ENCODE peak calls at places on chromosome 3, in six cellular contexts. J, D, T, B, Y and M are unnamed samples.

GRCh38 chr3:28743843-28744242 is 395.2 kb upstream of the AZI2 start:
- DNase-seq in J (no peak), D (no peak), T (no peak), B (no peak), Y (no peak), M (no peak)

GRCh38 chr3:37210230-37210629 is 35.8 kb upstream of the LRRFIP2 start:
- DNase-seq in J (no peak), D (no peak), T (no peak), B (no peak), Y (no peak), M (no peak)

GRCh38 chr3:108200024-108200423 is 22.2 kb downstream of the IFT57 start:
- DNase-seq in J (no peak), D (no peak), T (no peak), B (no peak), Y (no peak), M (no peak)

GRCh38 chr3:113285741-113286140 is 74.4 kb downstream of the BOC start:
- DNase-seq in J (no peak), D (no peak), T (no peak), B (no peak), Y (no peak), M (no peak)

GRCh38 chr3:194233150-194233549 is 97.2 kb downstream of the HES1 start:
- DNase-seq in J (no peak), D (no peak), T (no peak), B (no peak), Y (no peak), M (no peak)

GRCh38 chr3:31197941-31198340 is 303.5 kb upstream of the GADL1 start:
- DNase-seq in J (no peak), D (peak; percentile 36), T (no peak), B (no peak), Y (no peak), M (no peak)

GRCh38 chr3:30620402-30621360 is 14.3 kb downstream of the TGFBR2 start:
- DNase-seq in J (no peak), D (no peak), T (no peak), B (no peak), Y (no peak), M (no peak)

GRCh38 chr3:169145551-169145950 is 518.0 kb downstream of the MECOM start:
- DNase-seq in J (no peak), D (peak; percentile 6), T (no peak), B (no peak), Y (no peak), M (no peak)

GRCh38 chr3:156675744-156676466 is 1.5 kb downstream of the TIPARP start:
- DNase-seq in J (peak; percentile 71), D (peak; percentile 98), T (peak; percentile 13), B (no peak), Y (peak; percentile 51), M (no peak)

GRCh38 chr3:140736863-140737460 is 59.1 kb downstream of the TRIM42 start:
- DNase-seq in J (peak; percentile 31), D (peak; percentile 70), T (peak; percentile 26), B (no peak), Y (peak; percentile 83), M (peak; percentile 68)

GRCh38 chr3:59809016-59809415 is 759.2 kb upstream of the CFAP20DC start:
- DNase-seq in J (no peak), D (peak; percentile 86), T (no peak), B (no peak), Y (no peak), M (no peak)

GRCh38 chr3:123564056-123564455 is 20.8 kb downstream of the HACD2 start:
- DNase-seq in J (no peak), D (no peak), T (no peak), B (no peak), Y (no peak), M (no peak)

GRCh38 chr3:59726279-59726678 is 676.5 kb upstream of the CFAP20DC start:
- DNase-seq in J (no peak), D (no peak), T (no peak), B (peak; percentile 39), Y (no peak), M (no peak)

GRCh38 chr3:42490243-42490642 is 12.2 kb upstream of the VIPR1 start:
- DNase-seq in J (no peak), D (peak; percentile 61), T (no peak), B (peak; percentile 73), Y (no peak), M (no peak)

GRCh38 chr3:73513260-73513659 is 111.5 kb downstream of the PDZRN3 start:
- DNase-seq in J (no peak), D (no peak), T (no peak), B (no peak), Y (no peak), M (no peak)

GRCh38 chr3:73512095-73512494 is 112.6 kb downstream of the PDZRN3 start:
- DNase-seq in J (peak; percentile 70), D (no peak), T (no peak), B (no peak), Y (no peak), M (no peak)

GRCh38 chr3:73510784-73511183 is 114.0 kb downstream of the PDZRN3 start:
- DNase-seq in J (no peak), D (no peak), T (no peak), B (no peak), Y (no peak), M (no peak)

GRCh38 chr3:73510298-73510697 is 114.4 kb downstream of the PDZRN3 start:
- DNase-seq in J (no peak), D (no peak), T (no peak), B (no peak), Y (no peak), M (no peak)

DNA sequence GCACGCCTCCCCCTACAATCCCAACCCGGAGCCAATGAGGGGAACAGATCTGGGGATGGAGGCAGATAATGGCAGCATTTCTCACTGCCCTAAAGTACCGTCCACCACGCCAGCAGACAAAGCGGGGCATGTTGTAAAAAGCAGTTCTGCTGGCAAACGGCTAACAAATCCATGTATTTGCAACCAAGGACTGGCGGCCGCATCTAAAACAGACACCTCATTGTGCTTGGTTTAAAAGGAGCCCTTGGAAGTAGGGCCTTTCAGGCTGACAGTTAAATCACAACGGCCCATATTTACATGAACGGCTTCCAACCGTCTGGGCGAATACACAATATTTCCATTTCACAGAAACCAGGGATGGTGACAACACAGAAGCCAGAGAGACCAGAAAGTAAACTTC is 113.2 kb downstream of the PDZRN3 start:
- DNase-seq in J (no peak), D (no peak), T (no peak), B (no peak), Y (no peak), M (peak; percentile 20)
- H3K4me3 ChIP-seq in J (peak overlapping the region; percentile 16), D (no peak overlapping the region), T (no peak overlapping the region), B (no peak overlapping the region), Y (peak overlapping the region; percentile 19), M (no peak overlapping the region)

GRCh38 chr3:64444619-64445317 is 219.5 kb upstream of the PRICKLE2 start:
- DNase-seq in J (no peak), D (no peak), T (no peak), B (peak; percentile 19), Y (peak; percentile 45), M (no peak)

GRCh38 chr3:64449026-64449425 is 223.8 kb upstream of the PRICKLE2 start:
- DNase-seq in J (no peak), D (no peak), T (no peak), B (peak; percentile 55), Y (no peak), M (no peak)

GRCh38 chr3:64441861-64442260 is 216.6 kb upstream of the PRICKLE2 start:
- DNase-seq in J (no peak), D (no peak), T (no peak), B (no peak), Y (no peak), M (no peak)

GRCh38 chr3:64443553-64444331 is 218.5 kb upstream of the PRICKLE2 start:
- DNase-seq in J (no peak), D (peak; percentile 18), T (no peak), B (no peak), Y (peak; percentile 51), M (no peak)

DNA sequence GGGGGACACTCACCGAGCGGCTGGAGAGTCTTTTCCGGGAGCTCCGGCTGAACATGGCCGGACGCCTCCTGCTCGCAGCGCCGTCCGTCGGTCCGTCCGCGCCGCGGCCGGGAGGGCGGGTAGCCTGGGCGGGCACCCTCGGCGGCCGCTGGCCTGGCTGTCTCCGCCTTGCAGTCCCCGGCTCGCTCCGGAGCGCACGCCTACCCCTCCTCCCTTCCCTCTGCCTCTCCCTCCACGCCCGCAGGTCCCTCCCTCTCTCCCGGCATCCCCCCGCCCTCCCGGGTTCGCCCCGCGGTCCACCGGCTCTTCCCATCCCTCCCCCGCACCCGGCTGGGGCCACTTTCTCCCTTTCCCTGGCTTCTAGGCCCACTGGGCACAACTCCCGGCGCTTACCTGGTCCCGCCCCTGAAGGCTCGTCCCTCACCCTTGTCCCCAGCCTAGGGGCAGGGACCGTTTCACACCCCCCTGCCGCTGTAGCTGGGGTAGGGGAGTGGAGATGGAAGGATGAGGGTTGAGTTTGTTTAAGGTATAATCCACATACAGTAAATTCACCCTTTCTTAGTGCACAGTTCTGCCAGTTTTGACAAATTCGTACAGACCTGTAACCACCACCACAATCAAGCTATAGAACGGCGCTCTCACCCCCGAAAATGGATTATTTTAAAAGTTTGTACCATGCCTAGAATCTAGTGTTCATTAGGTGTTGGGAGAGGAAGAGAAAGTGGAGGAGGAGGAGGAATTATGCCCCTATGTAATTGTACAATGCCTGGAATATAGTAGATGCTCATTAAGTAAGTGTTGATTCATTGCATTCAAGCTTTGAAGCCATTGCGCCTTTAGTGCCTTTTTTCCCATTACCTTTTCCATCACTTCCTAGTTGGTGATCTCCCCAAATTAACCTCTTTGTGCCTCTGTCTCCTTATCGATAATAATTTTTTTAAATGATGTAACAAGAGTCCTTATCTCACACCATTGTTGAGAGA is 220.3 kb upstream of the PRICKLE2 start:
- DNase-seq in J (peak; percentile 19), D (no peak), T (no peak), B (peak; percentile 39), Y (peak; percentile 70), M (peak; percentile 51)
- H3K4me3 ChIP-seq in J (peak overlapping the region; percentile 44), D (peak overlapping the region; percentile 54), T (no peak overlapping the region), B (peak overlapping the region; percentile 51), Y (peak overlapping the region; percentile 38), M (peak overlapping the region; percentile 78)

DNA sequence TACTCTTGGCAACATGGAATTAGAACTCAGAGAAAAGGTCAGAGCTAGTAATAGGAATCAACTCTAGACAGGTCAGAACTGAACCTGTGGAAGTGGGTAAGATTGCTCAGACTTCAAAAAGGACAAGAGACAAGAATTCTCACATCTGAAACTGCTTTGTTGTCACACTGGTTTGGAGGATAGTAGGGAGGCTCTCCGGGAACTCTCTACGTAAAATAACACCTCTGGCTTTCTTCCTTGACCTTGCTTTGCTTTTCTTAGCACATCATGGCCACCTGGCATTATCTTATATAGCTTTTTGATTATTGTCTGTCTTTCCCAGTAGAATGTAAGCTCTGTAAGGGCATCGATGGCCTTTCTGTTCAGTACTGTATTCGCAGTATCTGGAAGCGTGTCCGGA is 13.2 kb upstream of the NFKBIZ start:
- DNase-seq in J (no peak), D (no peak), T (no peak), B (no peak), Y (no peak), M (no peak)
- H3K4me3 ChIP-seq in J (no peak overlapping the region), D (no peak overlapping the region), T (no peak overlapping the region), B (no peak overlapping the region), Y (no peak overlapping the region), M (no peak overlapping the region)

GRCh38 chr3:125051205-125051604 is 4.6 kb downstream of the HEG1 start:
- DNase-seq in J (no peak), D (no peak), T (no peak), B (no peak), Y (no peak), M (no peak)

GRCh38 chr3:125054436-125055164 is 1.2 kb downstream of the HEG1 start:
- DNase-seq in J (peak; percentile 50), D (peak; percentile 76), T (peak; percentile 28), B (no peak), Y (no peak), M (no peak)

GRCh38 chr3:125053304-125053699 is 2.5 kb downstream of the HEG1 start:
- DNase-seq in J (no peak), D (no peak), T (no peak), B (no peak), Y (no peak), M (no peak)

GRCh38 chr3:125051715-125052581 is 3.8 kb downstream of the HEG1 start:
- DNase-seq in J (peak; percentile 56), D (peak; percentile 97), T (peak; percentile 82), B (peak; percentile 67), Y (peak; percentile 65), M (no peak)

GRCh38 chr3:125052671-125053303 is 3.0 kb downstream of the HEG1 start:
- DNase-seq in J (no peak), D (peak; percentile 99), T (no peak), B (no peak), Y (no peak), M (no peak)
- H3K4me3 ChIP-seq in J (peak overlapping the region; percentile 16), D (peak overlapping the region; percentile 80), T (peak overlapping the region; percentile 44), B (peak overlapping the region; percentile 43), Y (no peak overlapping the region), M (peak overlapping the region; percentile 1)